ENCODE peak calls at places on chromosomes 12 and 14, in eight cellular contexts. I, J, W, Z, V, U, S and Y are unnamed samples. For H3K27me3, H3K4me1 and H3K9me3, the result is how much of the 10 kb centered on the place peaks cover.

GRCh38 chr14:22386924-22387775 is 201.9 kb downstream of the DAD1 start:
- DNase-seq in I (peak), J (peak), W (peak), Z (peak), V (peak), U (peak), S (peak), Y (no peak)

GRCh38 chr14:81343166-81343565 is 57.0 kb downstream of the STON2 start:
- DNase-seq in I (no peak), J (no peak), W (no peak), Z (no peak), V (no peak), U (no peak), S (no peak), Y (no peak)

GRCh38 chr12:51326762-51327439 is 2.9 kb upstream of the BIN2 start:
- DNase-seq in I (peak), J (no peak), W (no peak), Z (no peak), V (no peak), U (no peak), S (peak), Y (no peak)

GRCh38 chr12:130838284-130838950 is 633 bp downstream of the STX2 start:
- DNase-seq in I (peak), J (peak), W (no peak), Z (peak), V (peak), U (no peak), S (peak), Y (no peak)

GRCh38 chr12:104599985-104600712 is 143.4 kb downstream of the CHST11 start:
- DNase-seq in I (no peak), J (no peak), W (no peak), Z (no peak), V (no peak), U (no peak), S (no peak), Y (no peak)

GRCh38 chr12:98873823-98874222 is 228.7 kb downstream of the APAF1 start:
- DNase-seq in I (no peak), J (no peak), W (no peak), Z (no peak), V (no peak), U (no peak), S (no peak), Y (no peak)

GRCh38 chr12:93904124-93904523 is 226.9 kb downstream of the CRADD start:
- DNase-seq in I (no peak), J (no peak), W (no peak), Z (no peak), V (no peak), U (no peak), S (no peak), Y (no peak)

GRCh38 chr14:34297786-34298520 is 164.1 kb downstream of the SPTSSA start:
- DNase-seq in I (no peak), J (no peak), W (no peak), Z (no peak), V (no peak), U (no peak), S (peak), Y (no peak)

GRCh38 chr12:93167841-93168492 is 209.8 kb upstream of the NUDT4 start:
- DNase-seq in I (peak), J (no peak), W (no peak), Z (no peak), V (peak), U (no peak), S (peak), Y (no peak)

GRCh38 chr14:99731536-99732435 is 47.7 kb downstream of the CYP46A1 start:
- DNase-seq in I (no peak), J (peak), W (peak), Z (no peak), V (no peak), U (peak), S (no peak), Y (no peak)

GRCh38 chr12:75699728-75700496 is 188.5 kb upstream of the KRR1 start:
- DNase-seq in I (peak), J (no peak), W (no peak), Z (no peak), V (no peak), U (no peak), S (no peak), Y (no peak)

GRCh38 chr12:100450726-100451125 is 22.9 kb upstream of the NR1H4 start:
- DNase-seq in I (no peak), J (no peak), W (no peak), Z (no peak), V (no peak), U (no peak), S (no peak), Y (no peak)

GRCh38 chr12:124395986-124396385 is 101.1 kb downstream of the RFLNA start:
- DNase-seq in I (no peak), J (no peak), W (no peak), Z (no peak), V (no peak), U (no peak), S (peak), Y (no peak)

GRCh38 chr14:72894323-72894622 is 372 bp upstream of the DPF3 start:
- DNase-seq in I (no peak), J (no peak), W (no peak), Z (no peak), V (no peak), U (no peak), S (no peak), Y (no peak)
- H3K27me3 ChIP-seq in I (under half), J (under half), W (under half), Z (under half), V (under half), U (under half), S (under half), Y (under half)

DNA sequence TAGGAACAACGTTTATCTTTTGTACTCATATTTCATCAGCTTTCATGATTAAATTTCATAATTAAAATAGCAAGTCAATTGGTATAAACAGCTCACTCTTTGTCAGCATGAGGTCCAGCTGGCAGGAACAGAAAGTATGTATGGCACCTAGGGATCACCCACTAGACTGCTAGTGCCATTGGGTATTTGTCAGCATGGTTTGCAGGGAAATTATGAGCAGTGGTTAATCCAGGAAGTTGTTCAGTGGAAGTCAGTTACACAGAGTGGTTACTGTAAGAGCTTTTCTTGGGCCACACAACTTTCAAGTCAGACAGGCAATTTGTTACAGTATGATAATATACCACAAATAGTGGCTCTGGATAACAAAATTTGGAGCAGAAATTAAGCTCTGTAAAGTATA is 340.3 kb upstream of the RGS6 start:
- DNase-seq in I (peak), J (no peak), W (no peak), Z (no peak), V (no peak), U (no peak), S (peak), Y (no peak)
- H3K4me1 ChIP-seq in I (under half), J (under half), W (under half), Z (under half), V (under half), U (under half), S (under half), Y (under half)

GRCh38 chr12:111905502-111905901 is 63.5 kb downstream of the MAPKAPK5 start:
- DNase-seq in I (no peak), J (no peak), W (no peak), Z (no peak), V (no peak), U (no peak), S (no peak), Y (no peak)

GRCh38 chr12:111907740-111908139 is 65.7 kb downstream of the MAPKAPK5 start:
- DNase-seq in I (no peak), J (no peak), W (no peak), Z (no peak), V (no peak), U (no peak), S (no peak), Y (no peak)

GRCh38 chr12:111901182-111901581 is 59.2 kb downstream of the MAPKAPK5 start:
- DNase-seq in I (no peak), J (no peak), W (no peak), Z (no peak), V (no peak), U (no peak), S (no peak), Y (no peak)

DNA sequence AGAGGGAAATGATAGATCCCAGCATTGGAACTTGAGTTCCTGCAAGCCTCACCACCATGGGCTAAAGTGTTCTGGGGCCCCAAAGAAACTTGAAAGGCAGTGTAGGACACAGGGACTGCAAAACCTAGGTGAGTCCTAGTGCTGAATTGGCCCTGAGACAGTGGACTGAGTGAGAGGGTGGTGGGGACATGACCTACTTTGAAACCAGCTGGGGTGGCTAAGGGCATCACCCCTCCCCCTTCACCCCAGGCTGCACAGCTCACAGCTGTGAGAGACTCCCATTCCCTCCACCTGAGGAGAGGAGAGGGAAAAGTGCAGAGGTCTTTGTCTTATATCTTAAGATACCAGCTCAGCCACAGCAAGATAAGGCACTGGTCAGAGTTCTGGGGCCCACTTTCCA is 62.4 kb downstream of the MAPKAPK5 start:
- DNase-seq in I (no peak), J (no peak), W (no peak), Z (no peak), V (no peak), U (no peak), S (peak), Y (no peak)
- H3K9me3 ChIP-seq in I (under half), J (under half), W (under half), Z (under half), V (under half), U (under half), S (under half), Y (under half)

DNA sequence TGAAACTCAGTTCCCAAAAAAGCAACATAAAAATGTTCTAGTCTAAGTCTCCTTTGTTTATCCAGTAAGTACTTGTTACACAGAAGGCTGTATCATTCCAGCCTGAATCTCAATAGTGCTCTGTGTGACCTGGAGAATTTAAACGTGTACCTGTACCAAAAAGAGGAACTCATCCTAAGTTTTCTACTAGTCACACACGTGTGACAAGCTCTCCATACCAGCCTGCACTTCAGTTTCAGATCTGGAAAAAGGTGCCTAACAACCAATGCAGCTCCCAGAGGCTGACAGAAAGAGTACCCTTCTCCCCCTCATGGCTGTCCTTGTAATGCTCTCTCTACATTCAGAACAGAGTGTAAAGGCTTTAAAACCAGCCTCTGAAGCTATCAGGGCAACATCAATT is 27.4 kb downstream of the PPM1H start:
- DNase-seq in I (no peak), J (no peak), W (no peak), Z (no peak), V (no peak), U (no peak), S (no peak), Y (no peak)
- H3K27me3 ChIP-seq in I (under half), J (under half), W (under half), Z (under half), V (under half), U (under half), S (under half), Y (under half)

DNA sequence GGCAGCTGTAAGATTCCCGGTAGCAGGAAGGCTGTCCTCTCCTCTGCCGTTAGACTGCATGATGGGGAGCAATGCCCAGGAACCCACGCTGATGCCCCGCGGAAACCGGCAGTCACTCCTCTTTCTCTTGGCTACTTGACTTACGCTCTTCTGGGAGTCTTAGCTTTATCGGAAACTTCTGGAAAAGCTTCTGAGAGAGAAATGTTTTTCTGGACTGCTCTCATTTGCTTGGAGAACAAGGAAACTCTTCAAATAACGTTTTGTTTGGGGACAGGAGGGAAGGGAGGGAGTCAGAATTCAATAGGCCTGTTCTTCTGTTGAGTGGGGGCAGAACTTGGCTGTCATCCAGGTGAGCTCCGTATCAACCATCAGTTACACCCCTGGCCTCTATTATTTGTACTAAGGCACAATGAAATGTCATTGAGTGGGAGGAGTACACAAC is 128.0 kb upstream of the MAX start:
- DNase-seq in I (no peak), J (peak), W (no peak), Z (peak), V (no peak), U (peak), S (peak), Y (no peak)
- H3K4me1 ChIP-seq in I (under half), J (under half), W (under half), Z (half or more), V (under half), U (under half), S (under half), Y (under half)